ENCODE peak calls at places on chromosome 1, in eight cellular contexts. One of them, this sample, is unnamed.

GRCh38 chr1:64546018-64546417 is 76.1 kb downstream of the CACHD1 start:
- DNase-seq in T-helper 1 cell: no peak
- DNase-seq in OCI-M1: no peak
- DNase-seq in activated naive CD4-positive, alpha-beta T cell treated with anti-CD3 and anti-CD28 coated beads, Interleukin-2, amount 50 U/mL, for 16 hours: no peak
- DNase-seq in H7: peak
- DNase-seq in memory B cell: no peak
- DNase-seq in AG08396: no peak
- DNase-seq in osteocyte: no peak
- DNase-seq in this sample: peak

GRCh38 chr1:199124351-199124750 is 485.5 kb downstream of the PTPRC start:
- DNase-seq in OCI-M1: peak
- DNase-seq in osteocyte: no peak
- DNase-seq in T-helper 1 cell: no peak
- DNase-seq in memory B cell: no peak
- DNase-seq in H7: no peak
- DNase-seq in AG08396: no peak
- DNase-seq in activated naive CD4-positive, alpha-beta T cell treated with anti-CD3 and anti-CD28 coated beads, Interleukin-2, amount 50 U/mL, for 16 hours: no peak
- DNase-seq in this sample: no peak

GRCh38 chr1:224189561-224189960 is 6.5 kb downstream of the DEGS1 start:
- DNase-seq in osteocyte: no peak
- DNase-seq in activated naive CD4-positive, alpha-beta T cell treated with anti-CD3 and anti-CD28 coated beads, Interleukin-2, amount 50 U/mL, for 16 hours: no peak
- DNase-seq in T-helper 1 cell: no peak
- DNase-seq in AG08396: no peak
- DNase-seq in OCI-M1: no peak
- DNase-seq in memory B cell: no peak
- DNase-seq in H7: no peak
- DNase-seq in this sample: no peak

GRCh38 chr1:26302733-26303405 is 3.6 kb downstream of the UBXN11 start:
- DNase-seq in OCI-M1: no peak
- DNase-seq in H7: peak
- DNase-seq in activated naive CD4-positive, alpha-beta T cell treated with anti-CD3 and anti-CD28 coated beads, Interleukin-2, amount 50 U/mL, for 16 hours: no peak
- DNase-seq in T-helper 1 cell: no peak
- DNase-seq in memory B cell: no peak
- DNase-seq in osteocyte: no peak
- DNase-seq in AG08396: peak
- DNase-seq in this sample: peak

GRCh38 chr1:88787023-88787903 is 103.2 kb downstream of the PKN2 start:
- DNase-seq in memory B cell: no peak
- DNase-seq in activated naive CD4-positive, alpha-beta T cell treated with anti-CD3 and anti-CD28 coated beads, Interleukin-2, amount 50 U/mL, for 16 hours: no peak
- DNase-seq in OCI-M1: no peak
- DNase-seq in T-helper 1 cell: no peak
- DNase-seq in AG08396: no peak
- DNase-seq in H7: no peak
- DNase-seq in osteocyte: no peak
- DNase-seq in this sample: no peak

GRCh38 chr1:151408891-151409290 is 9.5 kb downstream of the PSMB4 start:
- DNase-seq in T-helper 1 cell: no peak
- DNase-seq in OCI-M1: no peak
- DNase-seq in AG08396: no peak
- DNase-seq in osteocyte: no peak
- DNase-seq in activated naive CD4-positive, alpha-beta T cell treated with anti-CD3 and anti-CD28 coated beads, Interleukin-2, amount 50 U/mL, for 16 hours: no peak
- DNase-seq in memory B cell: no peak
- DNase-seq in H7: no peak
- DNase-seq in this sample: no peak

GRCh38 chr1:7501723-7502334 is 269.3 kb upstream of the VAMP3 start:
- DNase-seq in H7: no peak
- DNase-seq in OCI-M1: no peak
- DNase-seq in memory B cell: no peak
- DNase-seq in T-helper 1 cell: no peak
- DNase-seq in AG08396: no peak
- DNase-seq in osteocyte: no peak
- DNase-seq in activated naive CD4-positive, alpha-beta T cell treated with anti-CD3 and anti-CD28 coated beads, Interleukin-2, amount 50 U/mL, for 16 hours: no peak
- DNase-seq in this sample: no peak

GRCh38 chr1:35173516-35174224 is 19.3 kb downstream of the SFPQ start:
- DNase-seq in AG08396: no peak
- DNase-seq in H7: no peak
- DNase-seq in OCI-M1: no peak
- DNase-seq in activated naive CD4-positive, alpha-beta T cell treated with anti-CD3 and anti-CD28 coated beads, Interleukin-2, amount 50 U/mL, for 16 hours: no peak
- DNase-seq in osteocyte: no peak
- DNase-seq in T-helper 1 cell: no peak
- DNase-seq in memory B cell: no peak
- DNase-seq in this sample: no peak

GRCh38 chr1:161792740-161793139 is 26.6 kb downstream of the ATF6 start:
- DNase-seq in AG08396: peak
- DNase-seq in T-helper 1 cell: peak
- DNase-seq in osteocyte: no peak
- DNase-seq in activated naive CD4-positive, alpha-beta T cell treated with anti-CD3 and anti-CD28 coated beads, Interleukin-2, amount 50 U/mL, for 16 hours: no peak
- DNase-seq in OCI-M1: peak
- DNase-seq in H7: peak
- DNase-seq in memory B cell: no peak
- DNase-seq in this sample: peak

GRCh38 chr1:59971464-59971911 is 44.9 kb upstream of the CYP2J2 start:
- DNase-seq in H7: peak
- DNase-seq in AG08396: peak
- DNase-seq in OCI-M1: peak
- DNase-seq in osteocyte: peak
- DNase-seq in memory B cell: peak
- DNase-seq in activated naive CD4-positive, alpha-beta T cell treated with anti-CD3 and anti-CD28 coated beads, Interleukin-2, amount 50 U/mL, for 16 hours: peak
- DNase-seq in T-helper 1 cell: peak
- DNase-seq in this sample: peak

GRCh38 chr1:41891403-41891896 is 27.3 kb downstream of the HIVEP3 start:
- DNase-seq in AG08396: peak
- DNase-seq in T-helper 1 cell: peak
- DNase-seq in memory B cell: peak
- DNase-seq in OCI-M1: peak
- DNase-seq in H7: peak
- DNase-seq in activated naive CD4-positive, alpha-beta T cell treated with anti-CD3 and anti-CD28 coated beads, Interleukin-2, amount 50 U/mL, for 16 hours: peak
- DNase-seq in osteocyte: no peak
- DNase-seq in this sample: peak

GRCh38 chr1:221606216-221606615 is 135.7 kb downstream of the DUSP10 start:
- DNase-seq in osteocyte: no peak
- DNase-seq in activated naive CD4-positive, alpha-beta T cell treated with anti-CD3 and anti-CD28 coated beads, Interleukin-2, amount 50 U/mL, for 16 hours: no peak
- DNase-seq in OCI-M1: no peak
- DNase-seq in H7: no peak
- DNase-seq in T-helper 1 cell: no peak
- DNase-seq in memory B cell: no peak
- DNase-seq in AG08396: no peak
- DNase-seq in this sample: no peak

This sample was measured in GM23338.